ENCODE peak calls at places on chromosome 19, in four cellular contexts. C is omental fat pad; Q is CD4-positive, alpha-beta T cell; Z is A549. A is an unnamed sample.

GRCh38 chr19:3478409-3479176 is 1.7 kb downstream of the SMIM24 start:
- DNase-seq in Q (no peak), C (no peak), Z (no peak), A (no peak)

GRCh38 chr19:18699403-18700054 is 16.0 kb downstream of the CRTC1 start:
- DNase-seq in C (no peak), Z (no peak), Q (no peak), A (no peak)

GRCh38 chr19:45754323-45754722 is 14.7 kb downstream of the SIX5 start:
- DNase-seq in C (no peak), Q (no peak), Z (no peak), A (no peak)

GRCh38 chr19:46958542-46958941 is 61.1 kb upstream of the NPAS1 start:
- DNase-seq in Z (no peak), C (no peak), Q (no peak), A (peak; percentile 38)

GRCh38 chr19:18259848-18260247 is 14.4 kb downstream of the IQCN start:
- DNase-seq in C (no peak), Q (no peak), Z (no peak), A (no peak)

GRCh38 chr19:2041686-2042484 is 9.2 kb downstream of the MKNK2 start:
- DNase-seq in C (peak; percentile 87), Z (peak; percentile 96), Q (peak; percentile 100), A (peak; percentile 99)

GRCh38 chr19:33688657-33688992 is 66.9 kb downstream of the CHST8 start:
- DNase-seq in Q (no peak), Z (no peak), C (peak; percentile 14), A (no peak)

GRCh38 chr19:39138221-39139211 is 12.9 kb downstream of the PAK4 start:
- DNase-seq in Q (no peak), Z (no peak), C (no peak), A (no peak)

GRCh38 chr19:53771133-53771532 is 53.0 kb downstream of the NLRP12 start:
- DNase-seq in C (no peak), Q (no peak), Z (no peak), A (no peak)

GRCh38 chr19:11410682-11411081 is 8.4 kb downstream of the RGL3 start:
- DNase-seq in C (no peak), Z (peak; percentile 21), Q (no peak), A (no peak)

GRCh38 chr19:56476671-56477428 is at the start of gene ZNF667:
- DNase-seq in Z (no peak), Q (no peak), C (no peak), A (no peak)

GRCh38 chr19:21269813-21270212 is 59.4 kb downstream of the ZNF708 start:
- DNase-seq in Q (no peak), Z (peak; percentile 8), C (no peak), A (no peak)

GRCh38 chr19:2339644-2340310 is 11.3 kb downstream of the SPPL2B start:
- DNase-seq in Z (no peak), C (no peak), Q (no peak), A (no peak)

GRCh38 chr19:7833225-7834156 is 3.5 kb downstream of the EVI5L start:
- DNase-seq in C (peak; percentile 50), Z (peak; percentile 67), Q (no peak), A (no peak)

GRCh38 chr19:870963-871401 is 11.5 kb downstream of the CFD start:
- DNase-seq in Q (no peak), C (no peak), Z (peak; percentile 60), A (no peak)

GRCh38 chr19:958967-959685 is 25.0 kb upstream of the WDR18 start:
- DNase-seq in Q (no peak), Z (peak; percentile 81), C (no peak), A (no peak)

GRCh38 chr19:47124937-47125668 is 5.5 kb upstream of the SAE1 start:
- DNase-seq in C (no peak), Q (peak; percentile 31), Z (peak; percentile 90), A (peak; percentile 63)

GRCh38 chr19:19615086-19615485 is 3.4 kb downstream of the PBX4 start:
- DNase-seq in Q (no peak), Z (peak; percentile 21), C (no peak), A (no peak)

GRCh38 chr19:53177986-53178385 is 15.2 kb downstream of the ZNF665 start:
- DNase-seq in Z (no peak), Q (no peak), C (no peak), A (no peak)

GRCh38 chr19:46610851-46611770 is 10.0 kb downstream of the CALM3 start:
- DNase-seq in Q (no peak), C (no peak), Z (no peak), A (peak; percentile 22)

GRCh38 chr19:1560281-1560882 is 7.7 kb downstream of the MEX3D start:
- DNase-seq in Z (no peak), Q (no peak), C (no peak), A (no peak)

GRCh38 chr19:5222821-5223321 is 117.7 kb downstream of the PTPRS start:
- DNase-seq in Q (no peak), Z (no peak), C (no peak), A (no peak)

GRCh38 chr19:23991170-23991569 is 76.5 kb downstream of the ZNF726 start:
- DNase-seq in Q (no peak), C (no peak), Z (peak; percentile 12), A (no peak)

GRCh38 chr19:5961969-5962945 is 15.7 kb downstream of the RANBP3 start:
- DNase-seq in C (no peak), Z (no peak), Q (peak; percentile 60), A (no peak)

GRCh38 chr19:18086590-18087138 is at the start of gene IL12RB1:
- DNase-seq in C (no peak), Z (no peak), Q (peak; percentile 35), A (peak; percentile 66)

GRCh38 chr19:13841339-13842293 is 35.3 kb upstream of the NANOS3 start:
- DNase-seq in Q (peak; percentile 66), C (no peak), Z (peak; percentile 53), A (no peak)

GRCh38 chr19:54158812-54159351 is 639 bp downstream of the LENG1 start:
- DNase-seq in Z (no peak), Q (no peak), C (no peak), A (no peak)

GRCh38 chr19:20661150-20661819 is at the start of gene ZNF626:
- DNase-seq in C (peak; percentile 97), Z (no peak), Q (peak; percentile 79), A (peak; percentile 82)

GRCh38 chr19:17125728-17126677 is 50.4 kb downstream of the MYO9B start:
- DNase-seq in C (no peak), Z (no peak), Q (peak; percentile 63), A (peak; percentile 80)

GRCh38 chr19:2043864-2044708 is 7.0 kb downstream of the MKNK2 start:
- DNase-seq in Q (no peak), C (no peak), Z (no peak), A (no peak)

GRCh38 chr19:51803529-51803928 is 8.6 kb downstream of the FPR3 start:
- DNase-seq in C (no peak), Q (no peak), Z (no peak), A (no peak)

GRCh38 chr19:6092329-6093286 is 17.7 kb downstream of the RFX2 start:
- DNase-seq in C (no peak), Q (no peak), Z (peak; percentile 77), A (no peak)

DNA sequence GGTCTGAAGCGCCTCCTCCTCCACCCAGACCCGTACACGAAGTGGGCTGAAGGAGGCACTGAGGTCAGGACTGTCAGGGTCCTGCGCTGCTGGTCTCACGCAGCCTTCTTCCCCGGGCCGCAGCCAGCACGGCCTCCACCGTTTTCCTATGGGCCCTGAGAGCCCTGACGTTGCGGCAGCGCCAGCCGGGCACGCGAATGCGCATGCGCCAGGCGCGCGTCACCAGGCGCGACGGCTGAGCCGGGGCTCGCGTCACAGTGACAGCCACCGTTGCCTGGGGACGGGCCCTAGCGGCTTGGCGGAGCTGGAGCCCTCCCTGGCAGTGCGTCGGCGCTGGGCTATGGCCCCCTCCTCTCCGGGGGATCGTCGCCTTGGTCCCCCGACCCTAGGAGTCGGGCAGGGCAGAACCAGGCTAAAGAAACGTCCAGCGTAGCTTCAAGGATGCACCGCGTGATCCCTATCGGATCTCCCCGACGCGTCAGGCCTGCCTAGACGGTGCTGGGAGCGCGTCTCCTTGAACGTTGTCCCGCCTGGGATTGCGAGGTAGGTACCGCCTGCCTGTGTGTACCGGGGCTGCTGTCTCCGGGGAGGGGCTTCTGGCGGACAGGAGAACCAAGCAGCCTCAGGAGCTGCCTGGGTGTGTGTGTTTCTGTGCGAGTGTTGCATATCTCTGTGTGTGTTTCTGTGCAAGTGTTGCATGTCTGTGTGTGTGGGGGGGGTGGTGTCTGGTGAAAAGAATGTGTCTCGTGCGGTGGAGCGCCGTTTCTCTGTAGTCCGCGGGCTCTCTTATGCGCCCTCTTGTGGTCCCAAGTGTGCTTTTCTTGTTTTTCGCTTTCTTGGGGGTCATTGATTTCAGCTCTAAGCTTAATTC is 43.2 kb downstream of the ZNF571 start:
- DNase-seq in C (no peak), Q (peak; percentile 20), Z (no peak), A (peak; percentile 91)
- TF ChIP-seq CTCF in C (no peak), Q (peak; percentile 45), Z (no peak), A (peak; percentile 50)

GRCh38 chr19:32318884-32319520 is 26.4 kb upstream of the ZNF507 start:
- DNase-seq in C (no peak), Z (peak; percentile 68), Q (no peak), A (no peak)
- TF ChIP-seq CTCF in C (no peak), Z (peak; percentile 37), Q (no peak), A (no peak)

GRCh38 chr19:50607874-50608785 is 31.6 kb downstream of the SYT3 start:
- DNase-seq in Z (peak; percentile 99), Q (peak; percentile 40), C (peak; percentile 55), A (peak; percentile 88)
- TF ChIP-seq CTCF in Z (peak; percentile 82), Q (no peak), C (no peak), A (peak; percentile 17)

DNA sequence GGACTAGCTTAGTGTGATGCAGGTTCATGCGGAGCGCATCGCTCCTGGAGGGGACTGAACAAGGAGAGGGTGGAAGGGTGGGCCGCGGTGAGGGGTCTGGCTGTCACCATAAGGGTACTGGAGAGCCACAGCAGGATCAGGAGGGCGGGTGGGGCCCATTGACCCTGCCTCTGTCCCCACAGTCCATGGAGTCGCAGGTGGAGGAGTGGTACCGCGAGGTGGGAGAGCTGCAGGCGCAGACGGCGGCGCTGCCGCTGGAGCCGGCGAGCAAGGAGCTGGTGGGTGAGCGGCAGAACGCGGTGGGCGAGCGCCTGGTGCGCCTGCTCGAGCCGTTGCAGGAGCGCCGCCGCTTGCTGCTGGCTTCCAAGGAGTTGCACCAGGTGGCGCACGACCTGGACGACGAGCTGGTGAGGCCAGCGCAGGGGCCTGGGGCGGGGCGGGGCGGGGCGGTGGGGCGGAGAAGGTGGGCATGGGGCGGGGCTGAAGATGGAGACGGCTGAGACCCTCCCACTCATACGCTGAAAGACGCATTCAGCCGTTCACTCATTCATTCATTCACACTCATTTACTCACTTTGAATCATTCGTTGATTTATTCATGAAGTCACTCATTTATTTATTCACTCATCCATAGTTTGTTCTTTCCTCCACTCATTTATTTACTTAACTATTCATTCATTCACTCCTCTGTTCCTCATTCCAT is 27.5 kb upstream of the SHKBP1 start:
- DNase-seq in Q (peak; percentile 56), Z (peak; percentile 92), C (peak; percentile 40), A (peak; percentile 86)
- TF ChIP-seq CTCF in Q (peak; percentile 66), Z (peak; percentile 85), C (no peak), A (peak; percentile 69)

GRCh38 chr19:41407271-41407670 is 9.7 kb downstream of the BCKDHA start:
- DNase-seq in Q (no peak), C (no peak), Z (no peak), A (no peak)
- TF ChIP-seq CTCF in Q (no peak), C (no peak), Z (no peak), A (no peak)